ENCODE peak calls at places on chromosome 13, in five cellular contexts. S is AG10803, N is adrenal gland, Y is upper lobe of right lung, U is AG04450. K is an unnamed sample.

GRCh38 chr13:79805317-79805716 is 324.4 kb downstream of the NDFIP2 start:
- DNase-seq in S (no peak), N (no peak), Y (no peak), U (no peak), K (no peak)

GRCh38 chr13:109810761-109811510 is 24.6 kb upstream of the IRS2 start:
- DNase-seq in S (no peak), N (no peak), Y (no peak), U (no peak), K (no peak)

GRCh38 chr13:28451482-28452217 is 43.3 kb downstream of the FLT1 start:
- DNase-seq in S (peak; percentile 20), N (no peak), Y (no peak), U (no peak), K (no peak)

GRCh38 chr13:23273498-23273897 is 92.7 kb downstream of the SGCG start:
- DNase-seq in S (no peak), N (no peak), Y (no peak), U (no peak), K (no peak)

GRCh38 chr13:42384265-42384664 is 112.3 kb downstream of the AKAP11 start:
- DNase-seq in S (no peak), N (no peak), Y (no peak), U (no peak), K (no peak)

GRCh38 chr13:113724780-113725315 is 34.2 kb upstream of the TMEM255B start:
- DNase-seq in S (peak; percentile 54), N (peak; percentile 73), Y (peak; percentile 90), U (no peak), K (peak; percentile 30)

GRCh38 chr13:110536006-110536693 is 25.4 kb downstream of the RAB20 start:
- DNase-seq in S (no peak), N (peak; percentile 65), Y (no peak), U (no peak), K (no peak)

GRCh38 chr13:34748561-34748960 is 193.5 kb upstream of the NBEA start:
- DNase-seq in S (no peak), N (no peak), Y (no peak), U (no peak), K (peak; percentile 78)

DNA sequence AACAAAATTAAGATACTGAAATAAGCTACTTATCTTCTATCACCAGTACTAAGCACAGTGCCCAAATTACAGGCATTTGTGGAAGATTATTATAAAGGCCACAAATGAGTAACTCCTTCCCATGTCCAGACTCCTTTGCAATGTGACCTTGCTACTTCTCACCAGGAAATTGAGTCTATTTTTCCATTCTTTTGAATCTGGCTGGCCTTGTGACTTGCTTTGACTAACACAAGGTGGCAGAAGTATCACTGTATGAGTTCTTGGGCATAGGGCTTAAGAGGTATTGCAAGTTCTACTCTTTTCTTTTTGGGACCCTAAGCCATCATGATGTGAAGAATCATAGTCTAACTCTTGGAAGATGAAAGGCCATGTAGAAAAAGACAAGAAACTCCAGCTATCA is 49.9 kb downstream of the UGGT2 start:
- DNase-seq in S (no peak), N (peak; percentile 56), Y (no peak), U (no peak), K (no peak)
- TF ChIP-seq CTCF in S (no peak), N (no peak), Y (no peak), U (no peak), K (no peak)

GRCh38 chr13:98173431-98173921 is 3.6 kb downstream of the RNF113B start:
- DNase-seq in S (peak; percentile 100), N (peak; percentile 78), Y (no peak), U (peak; percentile 95), K (peak; percentile 89)
- H3K4me3 ChIP-seq in S (peak overlapping the region; percentile 22), N (no peak overlapping the region), Y (no peak overlapping the region), U (peak overlapping the region; percentile 8), K (no peak overlapping the region)

DNA sequence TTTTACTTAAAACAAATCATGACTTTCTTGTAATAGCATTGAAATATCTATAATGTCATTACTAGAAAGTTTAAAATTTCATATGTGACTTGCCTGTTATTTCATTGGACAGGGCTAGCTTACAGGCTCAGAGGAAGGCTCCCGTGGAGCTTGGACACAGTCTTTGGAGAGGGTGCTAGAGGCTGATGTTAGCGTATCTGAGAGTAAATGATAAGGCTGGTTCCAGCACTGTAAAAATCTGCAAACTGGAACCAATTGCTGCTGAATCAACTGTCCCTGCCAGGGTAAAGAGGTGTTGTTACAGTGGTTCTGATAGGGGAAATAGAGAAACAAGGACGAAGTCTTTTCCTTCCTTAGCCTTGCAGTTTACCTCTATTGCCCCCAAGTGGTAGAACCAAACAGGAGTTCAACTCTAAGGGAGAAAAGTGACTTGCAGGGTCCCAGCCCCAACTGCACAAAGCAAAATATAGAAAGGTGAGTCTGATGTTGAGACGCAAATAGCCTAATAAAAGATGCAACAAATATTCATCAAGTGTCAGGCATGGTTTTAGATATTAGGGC is 901.7 kb downstream of the DIAPH3 start:
- DNase-seq in S (no peak), N (no peak), Y (no peak), U (no peak), K (no peak)
- TF ChIP-seq CTCF in S (no peak), N (no peak), Y (peak; percentile 21), U (peak; percentile 51), K (peak; percentile 48)

GRCh38 chr13:93231867-93232266 is 5.3 kb downstream of the GPC6 start:
- DNase-seq in S (no peak), N (no peak), Y (no peak), U (no peak), K (no peak)

GRCh38 chr13:93230466-93230865 is 3.9 kb downstream of the GPC6 start:
- DNase-seq in S (peak; percentile 90), N (no peak), Y (no peak), U (no peak), K (no peak)

GRCh38 chr13:93235258-93236015 is 8.8 kb downstream of the GPC6 start:
- DNase-seq in S (peak; percentile 81), N (no peak), Y (no peak), U (no peak), K (no peak)

GRCh38 chr13:93234459-93234858 is 7.9 kb downstream of the GPC6 start:
- DNase-seq in S (peak; percentile 12), N (no peak), Y (no peak), U (no peak), K (no peak)

GRCh38 chr13:93233997-93234416 is 7.4 kb downstream of the GPC6 start:
- DNase-seq in S (no peak), N (no peak), Y (no peak), U (no peak), K (no peak)
- H3K4me3 ChIP-seq in S (no peak overlapping the region), N (no peak overlapping the region), Y (no peak overlapping the region), U (no peak overlapping the region), K (no peak overlapping the region)

DNA sequence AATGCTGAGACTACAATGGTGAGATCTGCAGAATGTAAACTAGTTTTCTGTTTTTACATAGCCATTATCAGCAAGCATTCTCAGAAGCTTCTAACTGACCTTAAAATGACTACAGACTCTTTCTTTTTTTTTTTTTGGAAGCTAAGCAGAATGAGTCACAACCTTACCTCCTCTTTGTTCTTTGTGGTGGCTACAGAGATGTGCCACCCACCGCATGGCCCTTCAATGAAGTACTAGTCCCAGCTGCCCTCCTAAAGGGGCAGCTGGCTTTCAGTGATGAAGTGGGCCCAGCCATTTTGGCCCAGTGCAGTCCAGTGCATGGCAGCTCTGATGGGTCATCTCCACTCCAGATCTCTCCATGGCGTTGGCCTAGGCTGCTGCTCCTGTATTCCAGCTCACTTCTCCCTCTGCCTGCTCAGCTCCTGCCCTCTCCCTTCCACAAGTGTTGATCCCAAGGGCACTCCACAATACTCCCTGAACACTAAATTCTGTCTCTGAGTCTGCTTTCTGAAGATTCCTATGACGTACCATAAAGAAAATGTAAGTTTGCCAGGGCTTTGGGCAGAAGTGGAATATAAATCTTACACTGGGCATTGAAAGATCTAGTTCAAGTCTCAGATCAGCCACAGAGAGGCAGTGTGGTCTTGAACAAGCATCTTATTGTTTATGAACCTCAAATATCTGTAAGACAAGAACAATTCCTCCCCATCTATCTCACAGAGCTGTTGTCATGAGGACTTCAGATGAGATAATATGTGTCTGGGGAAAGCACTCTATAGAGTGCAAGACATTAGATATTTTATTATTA is 85.6 kb downstream of the RXFP2 start:
- DNase-seq in S (peak; percentile 71), N (no peak), Y (no peak), U (no peak), K (no peak)
- TF ChIP-seq CTCF in S (peak; percentile 54), N (no peak), Y (peak; percentile 25), U (peak; percentile 18), K (no peak)

GRCh38 chr13:46575321-46575721 is 22.4 kb downstream of the LRCH1 start:
- DNase-seq in S (peak; percentile 25), N (no peak), Y (no peak), U (peak; percentile 46), K (no peak)

GRCh38 chr13:46577656-46578589 is 25.0 kb downstream of the LRCH1 start:
- DNase-seq in S (peak; percentile 83), N (no peak), Y (no peak), U (no peak), K (no peak)

GRCh38 chr13:46580362-46580839 is 27.4 kb downstream of the LRCH1 start:
- DNase-seq in S (no peak), N (no peak), Y (no peak), U (no peak), K (no peak)

GRCh38 chr13:46575843-46576242 is 22.9 kb downstream of the LRCH1 start:
- DNase-seq in S (peak; percentile 93), N (peak; percentile 20), Y (no peak), U (no peak), K (peak; percentile 93)

DNA sequence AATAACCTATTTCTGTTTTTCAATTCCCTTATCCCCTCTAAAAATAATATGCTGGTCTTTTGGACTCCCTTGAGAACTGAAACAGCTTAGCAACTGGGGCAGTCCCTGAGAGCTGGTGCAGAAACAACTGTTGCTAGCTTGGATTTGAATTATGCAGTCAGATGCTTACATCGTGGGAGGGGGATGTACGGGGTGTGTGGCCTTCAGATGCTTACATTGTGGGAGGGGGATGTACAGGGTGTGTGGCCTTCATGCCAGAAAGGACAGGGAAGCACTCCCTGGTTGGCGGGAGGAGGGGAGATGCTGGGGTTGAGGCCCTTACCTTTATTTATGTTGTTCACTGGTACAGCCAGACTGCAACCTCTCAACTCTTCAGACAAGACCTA is 25.6 kb downstream of the LRCH1 start:
- DNase-seq in S (no peak), N (no peak), Y (no peak), U (no peak), K (no peak)
- H3K4me3 ChIP-seq in S (peak overlapping the region; percentile 23), N (no peak overlapping the region), Y (no peak overlapping the region), U (no peak overlapping the region), K (no peak overlapping the region)

GRCh38 chr13:90230311-90230710 is 1117.2 kb upstream of the MIR17HG start:
- DNase-seq in S (no peak), N (no peak), Y (peak; percentile 48), U (no peak), K (no peak)

GRCh38 chr13:90232291-90232690 is 1115.2 kb upstream of the MIR17HG start:
- DNase-seq in S (no peak), N (no peak), Y (no peak), U (no peak), K (no peak)

GRCh38 chr13:90237852-90238251 is 1109.6 kb upstream of the MIR17HG start:
- DNase-seq in S (no peak), N (no peak), Y (no peak), U (no peak), K (no peak)

GRCh38 chr13:90238433-90238832 is 1109.1 kb upstream of the MIR17HG start:
- DNase-seq in S (no peak), N (no peak), Y (no peak), U (no peak), K (no peak)

GRCh38 chr13:90233933-90234672 is 1113.4 kb upstream of the MIR17HG start:
- DNase-seq in S (peak; percentile 6), N (no peak), Y (no peak), U (no peak), K (no peak)
- TF ChIP-seq CTCF in S (peak; percentile 35), N (no peak), Y (no peak), U (no peak), K (no peak)